ENCODE peak calls at places on chromosomes 3 and 15, in seven cellular contexts. Z, C, B, N, G, U and T are unnamed samples.

GRCh38 chr3:168102735-168103410 is 7.1 kb upstream of the GOLIM4 start:
- DNase-seq in Z (no peak), C (no peak), B (no peak), N (no peak), G (no peak), U (no peak), T (no peak)

GRCh38 chr15:49060710-49061483 is 14.7 kb upstream of the SECISBP2L start:
- DNase-seq in Z (no peak), C (no peak), B (no peak), N (no peak), G (no peak), U (no peak), T (no peak)

GRCh38 chr3:184380627-184381260 is 890 bp downstream of the CHRD start:
- DNase-seq in Z (no peak), C (no peak), B (no peak), N (no peak), G (no peak), U (no peak), T (no peak)

GRCh38 chr15:66782785-66783184 is 80.7 kb downstream of the SMAD6 start:
- DNase-seq in Z (no peak), C (no peak), B (no peak), N (no peak), G (no peak), U (no peak), T (no peak)

GRCh38 chr3:132457301-132457700 is 40.0 kb downstream of the DNAJC13 start:
- DNase-seq in Z (no peak), C (no peak), B (no peak), N (no peak), G (no peak), U (no peak), T (no peak)

GRCh38 chr3:63993653-63994079 is 29.6 kb downstream of the PSMD6 start:
- DNase-seq in Z (peak), C (peak), B (no peak), N (peak), G (peak), U (no peak), T (peak)

GRCh38 chr3:49924683-49925082 is 4.9 kb downstream of the MON1A start:
- DNase-seq in Z (peak), C (peak), B (peak), N (peak), G (no peak), U (no peak), T (peak)

GRCh38 chr3:159170436-159171003 is 368.7 kb downstream of the MFSD1 start:
- DNase-seq in Z (no peak), C (no peak), B (no peak), N (peak), G (no peak), U (peak), T (no peak)

GRCh38 chr15:62164500-62165028 is 521 bp downstream of the C2CD4B start:
- DNase-seq in Z (peak), C (peak), B (no peak), N (no peak), G (no peak), U (no peak), T (no peak)
- H3K4me3 ChIP-seq in Z (peak), C (peak), B (no peak), N (no peak), G (peak), U (no peak), T (peak)

GRCh38 chr3:110397115-110397514 is 674.5 kb upstream of the NECTIN3 start:
- DNase-seq in Z (peak), C (no peak), B (no peak), N (no peak), G (no peak), U (no peak), T (no peak)
- H3K4me3 ChIP-seq in Z (no peak), C (no peak), B (no peak), N (no peak), G (no peak), U (no peak), T (no peak)

DNA sequence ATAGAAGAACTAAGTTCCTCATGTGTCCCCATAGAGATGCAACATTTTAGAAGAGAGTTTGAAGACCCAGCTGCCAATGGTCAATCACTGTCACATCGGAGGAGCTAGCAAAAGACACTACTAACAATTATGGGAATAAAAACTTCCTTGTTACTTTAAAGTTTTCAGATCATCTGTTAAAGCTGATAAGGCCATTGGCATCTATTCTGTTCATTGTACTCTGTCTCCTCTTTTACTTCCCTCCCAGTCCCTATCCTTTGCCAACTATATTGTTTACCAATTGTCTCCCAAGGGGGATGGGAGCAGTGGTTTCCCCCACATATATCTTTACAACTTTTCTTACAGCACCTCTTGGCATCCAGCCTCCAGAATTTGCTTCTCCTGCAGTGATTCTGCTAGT is 81.0 kb downstream of the FAM174B start:
- DNase-seq in Z (no peak), C (no peak), B (no peak), N (no peak), G (no peak), U (no peak), T (no peak)
- H3K4me3 ChIP-seq in Z (no peak), C (no peak), B (no peak), N (no peak), G (no peak), U (no peak), T (no peak)

GRCh38 chr15:90004252-90004651 is 3.1 kb downstream of the ZNF710 start:
- DNase-seq in Z (peak), C (peak), B (no peak), N (no peak), G (no peak), U (no peak), T (no peak)
- H3K4me3 ChIP-seq in Z (no peak), C (peak), B (peak), N (no peak), G (peak), U (no peak), T (no peak)